ENCODE peak calls at places on chromosome 17, in six cellular contexts. W, B, T, J, P and X are unnamed samples.

GRCh38 chr17:42518046-42518754 is 17.8 kb upstream of the NAGLU start:
- DNase-seq in P (no peak), J (peak), B (peak), W (peak), T (no peak), X (no peak)

GRCh38 chr17:81000631-81001357 is 9.2 kb downstream of the CHMP6 start:
- DNase-seq in J (no peak), W (no peak), T (no peak), B (no peak), P (no peak), X (no peak)

GRCh38 chr17:21680366-21680765 is 12.0 kb upstream of the KCNJ18 start:
- DNase-seq in T (no peak), P (no peak), J (no peak), W (no peak), B (no peak), X (no peak)

GRCh38 chr17:17155568-17155967 is 50.6 kb downstream of the PLD6 start:
- DNase-seq in P (no peak), T (no peak), J (no peak), B (no peak), W (no peak), X (no peak)

GRCh38 chr17:29005936-29006438 is at the start of gene SEZ6:
- DNase-seq in B (peak), W (no peak), T (peak), P (no peak), J (peak), X (no peak)

GRCh38 chr17:82281502-82282238 is 8.2 kb upstream of the CSNK1D start:
- DNase-seq in J (peak), W (peak), P (no peak), T (no peak), B (no peak), X (no peak)

GRCh38 chr17:74637265-74637664 is 13.7 kb upstream of the CD300E start:
- DNase-seq in B (no peak), T (no peak), P (no peak), W (no peak), J (no peak), X (no peak)

GRCh38 chr17:81831563-81831956 is 1.5 kb downstream of the MCRIP1 start:
- DNase-seq in T (no peak), W (no peak), B (no peak), J (no peak), P (no peak), X (no peak)

GRCh38 chr17:14471052-14471451 is 170.2 kb downstream of the HS3ST3B1 start:
- DNase-seq in J (peak), W (peak), T (no peak), P (no peak), B (peak), X (no peak)